ENCODE peak calls at places on chromosomes 5 and 9, in four cellular contexts. Q is activated T-helper 17 cell treated with anti-CD3 and anti-CD28 coated beads, Interleukin-2, amount 50 U/mL, for 72 hours; O is upper lobe of left lung; X is GM23338. C is an unnamed sample.

GRCh38 chr5:68535121-68535520 is 319.6 kb downstream of the PIK3R1 start:
- ATAC-seq in Q (no peak), O (no peak), X (peak), C (no peak)

GRCh38 chr5:152378730-152379129 is 26.3 kb downstream of the NMUR2 start:
- ATAC-seq in Q (peak), O (no peak), X (no peak), C (no peak)

GRCh38 chr5:65163698-65164097 is 318.0 kb downstream of the ADAMTS6 start:
- ATAC-seq in Q (no peak), O (no peak), X (no peak), C (no peak)

GRCh38 chr9:109161471-109161870 is 5.6 kb downstream of the FRRS1L start:
- ATAC-seq in Q (no peak), O (no peak), X (no peak), C (no peak)

GRCh38 chr5:146461319-146461718 is 14.2 kb downstream of the TCERG1 start:
- ATAC-seq in Q (no peak), O (no peak), X (no peak), C (peak)

GRCh38 chr9:42852133-42852532 is 668.7 kb downstream of the SPATA31A6 start:
- ATAC-seq in Q (peak), O (no peak), X (peak), C (peak)

GRCh38 chr5:36417221-36417620 is 115.5 kb upstream of the RANBP3L start:
- ATAC-seq in Q (no peak), O (no peak), X (peak), C (no peak)

GRCh38 chr5:153835891-153836515 is 202.7 kb downstream of the FAM114A2 start:
- ATAC-seq in Q (no peak), O (no peak), X (no peak), C (peak)

GRCh38 chr5:137269297-137269696 is 229.8 kb downstream of the SPOCK1 start:
- ATAC-seq in Q (no peak), O (no peak), X (no peak), C (no peak)

GRCh38 chr5:32282633-32283032 is 30.1 kb downstream of the MTMR12 start:
- ATAC-seq in Q (no peak), O (no peak), X (no peak), C (no peak)

GRCh38 chr5:67206381-67207328 is 10.1 kb upstream of the CD180 start:
- ATAC-seq in Q (peak), O (peak), X (no peak), C (peak)

GRCh38 chr5:177162379-177162778 is 28.8 kb downstream of the NSD1 start:
- ATAC-seq in Q (no peak), O (no peak), X (peak), C (no peak)

GRCh38 chr5:117623042-117623815 is 1048.6 kb upstream of the SEMA6A start:
- ATAC-seq in Q (no peak), O (no peak), X (no peak), C (no peak)

GRCh38 chr5:102760815-102761214 is 5.7 kb downstream of the PAM start:
- ATAC-seq in Q (no peak), O (no peak), X (peak), C (peak)

GRCh38 chr9:15670884-15671283 is 118.0 kb downstream of the CCDC171 start:
- ATAC-seq in Q (no peak), O (no peak), X (no peak), C (no peak)

C was measured in SK-N-SH treated with all-trans-retinoic acid at 6 μM for 48 hours.